ENCODE peak calls at places on chromosome 7, in four cellular contexts. G is stomach; U is left lung; X is naive thymus-derived CD4-positive, alpha-beta T cell. K is an unnamed sample.

GRCh38 chr7:70289067-70289466 is 690.8 kb downstream of the AUTS2 start:
- DNase-seq in G (no peak), U (no peak), X (no peak), K (no peak)

GRCh38 chr7:2263176-2263575 is 21.1 kb downstream of the NUDT1 start:
- DNase-seq in G (no peak), U (no peak), X (no peak), K (no peak)

GRCh38 chr7:47757946-47758371 is 176.0 kb upstream of the TNS3 start:
- DNase-seq in G (peak), U (no peak), X (no peak), K (no peak)

GRCh38 chr7:81698965-81699364 is 70.9 kb downstream of the HGF start:
- DNase-seq in G (no peak), U (no peak), X (no peak), K (no peak)

GRCh38 chr7:106493041-106493731 is 167.8 kb downstream of the CCDC71L start:
- DNase-seq in G (peak), U (peak), X (no peak), K (peak)

GRCh38 chr7:107035446-107035845 is 9.1 kb upstream of the PRKAR2B start:
- DNase-seq in G (no peak), U (no peak), X (no peak), K (no peak)

GRCh38 chr7:17166824-17167379 is 131.6 kb upstream of the AHR start:
- DNase-seq in G (no peak), U (no peak), X (no peak), K (no peak)

GRCh38 chr7:17939111-17939669 is 1.1 kb downstream of the SNX13 start:
- DNase-seq in G (no peak), U (no peak), X (peak), K (no peak)

GRCh38 chr7:30688718-30689221 is 6.5 kb upstream of the CRHR2 start:
- DNase-seq in G (no peak), U (no peak), X (no peak), K (peak)

GRCh38 chr7:136657332-136657942 is 211.0 kb upstream of the CHRM2 start:
- DNase-seq in G (no peak), U (no peak), X (no peak), K (no peak)

GRCh38 chr7:106375499-106375898 is 90.7 kb upstream of the NAMPT start:
- DNase-seq in G (no peak), U (no peak), X (no peak), K (no peak)

GRCh38 chr7:22351878-22352277 is 5.1 kb downstream of the RAPGEF5 start:
- DNase-seq in G (no peak), U (no peak), X (no peak), K (no peak)

GRCh38 chr7:25857376-25858067 is 294.5 kb upstream of the NFE2L3 start:
- DNase-seq in G (no peak), U (no peak), X (peak), K (no peak)

GRCh38 chr7:87628780-87629569 is 777 bp downstream of the RUNDC3B start:
- DNase-seq in G (peak), U (peak), X (no peak), K (peak)

GRCh38 chr7:13920053-13920697 is 69.3 kb downstream of the ETV1 start:
- DNase-seq in G (no peak), U (no peak), X (no peak), K (no peak)

GRCh38 chr7:129118976-129119375 is 25.5 kb upstream of the TSPAN33 start:
- DNase-seq in G (no peak), U (no peak), X (no peak), K (no peak)

GRCh38 chr7:105675873-105676484 is 94.7 kb upstream of the EFCAB10 start:
- DNase-seq in G (peak), U (peak), X (peak), K (no peak)

GRCh38 chr7:129612112-129613015 is 844 bp downstream of the NRF1 start:
- DNase-seq in G (peak), U (peak), X (no peak), K (peak)

GRCh38 chr7:139118803-139119485 is 9.4 kb upstream of the ZC3HAV1 start:
- DNase-seq in G (no peak), U (no peak), X (no peak), K (no peak)

GRCh38 chr7:2719007-2719406 is 31.0 kb downstream of the AMZ1 start:
- DNase-seq in G (no peak), U (peak), X (peak), K (no peak)

GRCh38 chr7:159067870-159068787 is 76.5 kb downstream of the VIPR2 start:
- DNase-seq in G (no peak), U (no peak), X (no peak), K (no peak)

GRCh38 chr7:97499204-97499603 is 232.7 kb upstream of the TAC1 start:
- DNase-seq in G (peak), U (no peak), X (no peak), K (peak)

DNA sequence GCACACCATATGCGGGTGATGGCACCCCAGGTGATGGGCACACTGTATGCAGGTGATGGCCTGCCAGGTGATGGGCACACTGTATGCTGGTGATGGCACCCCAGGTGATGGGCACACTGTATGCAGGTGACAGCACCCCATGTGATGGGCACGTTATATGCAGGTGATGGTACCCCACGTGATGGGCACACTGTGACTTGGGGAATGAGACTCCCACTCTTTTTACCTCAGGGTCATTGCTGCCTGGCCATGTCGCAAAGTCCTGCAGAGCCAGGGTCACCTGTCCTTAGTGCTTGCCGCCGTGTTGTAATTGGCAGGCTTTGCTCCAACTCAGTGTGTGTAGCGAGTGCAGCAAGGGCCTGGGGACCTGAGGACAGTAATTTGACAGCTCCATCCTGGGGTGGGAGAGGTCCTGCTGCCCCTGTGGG is 7.6 kb upstream of the CCDC201 start:
- DNase-seq in G (no peak), U (no peak), X (no peak), K (no peak)
- H3K27ac ChIP-seq in G (no peak), U (no peak), X (no peak), K (no peak)

DNA sequence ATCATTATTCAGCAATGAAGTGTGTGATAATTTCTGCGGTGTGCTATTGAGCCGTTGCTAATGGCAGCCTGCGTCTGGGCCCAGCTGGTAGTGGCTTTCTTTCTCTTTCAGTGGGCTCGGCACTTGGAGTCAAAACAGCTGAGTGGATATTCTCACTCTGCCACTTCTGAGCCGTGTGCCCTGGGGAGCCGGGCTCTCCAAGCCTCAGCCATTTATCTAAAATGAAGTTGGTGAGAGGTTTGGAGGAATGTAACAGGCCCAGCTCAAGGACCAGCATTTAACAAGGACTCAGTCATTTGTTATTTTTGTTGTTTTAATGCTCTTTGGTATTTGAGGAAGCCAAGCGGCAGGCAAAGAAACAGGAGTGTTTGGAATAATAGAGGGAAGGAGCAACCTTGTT is 87.5 kb upstream of the IFRD1 start:
- DNase-seq in G (no peak), U (no peak), X (no peak), K (no peak)
- H3K27ac ChIP-seq in G (no peak), U (peak), X (no peak), K (no peak)

DNA sequence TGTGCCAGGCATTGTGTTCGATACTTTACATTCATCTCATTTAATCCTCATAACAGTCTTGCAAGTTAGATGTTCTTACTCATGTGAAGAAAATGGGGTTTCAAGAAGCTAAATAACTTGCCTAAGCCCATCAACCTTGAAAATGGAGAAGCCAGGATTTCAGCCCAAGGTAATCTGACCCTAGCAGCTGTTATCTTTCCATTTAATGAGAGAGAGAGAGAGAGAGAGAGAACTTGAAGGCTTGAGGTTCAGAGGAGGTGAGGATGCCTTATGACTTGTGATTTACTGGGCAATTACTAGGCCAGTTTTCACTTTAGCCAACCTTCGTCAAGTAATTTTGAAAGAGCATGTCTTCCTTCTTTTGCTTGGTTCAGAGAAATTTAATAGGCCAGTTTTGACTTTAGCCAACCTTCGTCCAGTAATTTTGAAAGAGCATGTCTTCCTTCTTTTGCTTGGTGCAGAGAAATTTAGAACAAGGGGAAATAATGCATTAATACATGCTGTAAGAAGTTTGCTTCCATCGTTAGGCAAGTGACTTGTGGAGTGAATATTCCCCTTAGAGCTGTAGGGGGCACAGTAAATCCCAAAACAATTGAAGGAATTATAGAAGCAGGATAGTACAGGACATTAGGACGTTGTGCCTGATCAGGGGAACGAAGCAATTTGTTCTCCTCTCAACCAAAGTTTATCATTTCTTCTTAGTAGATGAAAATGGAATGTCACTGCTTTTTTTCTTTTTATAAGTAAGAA is 143.0 kb upstream of the BMPER start:
- DNase-seq in G (no peak), U (no peak), X (no peak), K (no peak)
- H3K27ac ChIP-seq in G (no peak), U (no peak), X (no peak), K (no peak)

GRCh38 chr7:92446869-92447238 is 428 bp upstream of the GATAD1 start:
- DNase-seq in G (no peak), U (no peak), X (no peak), K (no peak)
- H3K27ac ChIP-seq in G (peak), U (peak), X (peak), K (peak)

GRCh38 chr7:6379881-6380280 is 67.9 kb downstream of the DAGLB start:
- DNase-seq in G (no peak), U (no peak), X (no peak), K (no peak)
- H3K27ac ChIP-seq in G (peak), U (no peak), X (no peak), K (no peak)

DNA sequence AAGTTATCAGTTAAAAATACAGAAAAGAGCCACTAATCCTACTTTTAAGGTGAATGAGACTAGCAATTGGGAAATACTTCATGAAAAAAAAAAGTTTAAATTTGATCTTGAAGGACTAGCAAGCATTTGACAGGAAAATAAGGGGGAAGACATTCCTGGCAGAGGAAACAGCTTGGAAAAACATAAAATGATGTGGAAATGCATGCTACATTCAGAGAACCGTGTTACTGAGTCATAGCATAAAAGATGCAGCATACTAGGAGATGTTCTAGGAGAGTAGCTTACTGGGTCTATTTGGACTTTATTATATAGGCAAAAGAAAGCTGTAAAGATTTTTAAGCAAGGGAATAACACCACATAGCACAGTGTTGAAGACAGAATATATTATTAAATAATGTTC is 108.6 kb upstream of the COL1A2 start:
- DNase-seq in G (no peak), U (no peak), X (no peak), K (no peak)
- H3K27ac ChIP-seq in G (no peak), U (no peak), X (no peak), K (no peak)

GRCh38 chr7:29318853-29319718 is 124.5 kb downstream of the CHN2 start:
- DNase-seq in G (no peak), U (no peak), X (no peak), K (no peak)
- H3K27ac ChIP-seq in G (no peak), U (no peak), X (no peak), K (peak)

GRCh38 chr7:73905360-73905759 is 44.4 kb downstream of the TMEM270 start:
- DNase-seq in G (no peak), U (no peak), X (no peak), K (no peak)

GRCh38 chr7:73901231-73901822 is 40.4 kb downstream of the TMEM270 start:
- DNase-seq in G (no peak), U (no peak), X (no peak), K (no peak)

GRCh38 chr7:73904219-73905136 is 43.5 kb downstream of the TMEM270 start:
- DNase-seq in G (no peak), U (no peak), X (no peak), K (no peak)

GRCh38 chr7:73901823-73902597 is 41.1 kb downstream of the TMEM270 start:
- DNase-seq in G (no peak), U (no peak), X (no peak), K (no peak)

GRCh38 chr7:73903321-73904218 is 42.6 kb downstream of the TMEM270 start:
- DNase-seq in G (no peak), U (no peak), X (no peak), K (no peak)
- H3K27ac ChIP-seq in G (no peak), U (no peak), X (no peak), K (no peak)